ENCODE peak calls at places on chromosome 1, in eight cellular contexts. One of them, this sample, is unnamed. For H3K9me3, the result is how much of the 10 kb centered on the place peaks cover.

GRCh38 chr1:182191716-182192115 is 130.2 kb upstream of the ZNF648 start:
- DNase-seq in breast epithelium: no peak
- DNase-seq in endothelial cell of umbilical vein: no peak
- DNase-seq in stomach: no peak
- DNase-seq in vagina: no peak
- DNase-seq in HCT116: no peak
- DNase-seq in spleen: no peak
- DNase-seq in transverse colon: no peak
- DNase-seq in this sample: no peak

GRCh38 chr1:179951383-179952144 is 3.0 kb upstream of the CEP350 start:
- DNase-seq in breast epithelium: no peak
- DNase-seq in endothelial cell of umbilical vein: no peak
- DNase-seq in stomach: no peak
- DNase-seq in vagina: no peak
- DNase-seq in HCT116: no peak
- DNase-seq in spleen: no peak
- DNase-seq in transverse colon: no peak
- DNase-seq in this sample: no peak

GRCh38 chr1:54474500-54475235 is 68.5 kb upstream of the SSBP3 start:
- DNase-seq in breast epithelium: no peak
- DNase-seq in endothelial cell of umbilical vein: no peak
- DNase-seq in stomach: no peak
- DNase-seq in vagina: no peak
- DNase-seq in HCT116: no peak
- DNase-seq in spleen: no peak
- DNase-seq in transverse colon: peak
- DNase-seq in this sample: peak

GRCh38 chr1:109863699-109864062 is 47.0 kb upstream of the CSF1 start:
- DNase-seq in breast epithelium: no peak
- DNase-seq in endothelial cell of umbilical vein: no peak
- DNase-seq in stomach: no peak
- DNase-seq in vagina: no peak
- DNase-seq in HCT116: no peak
- DNase-seq in spleen: no peak
- DNase-seq in transverse colon: no peak
- DNase-seq in this sample: no peak

GRCh38 chr1:224860488-224860887 is 69.0 kb upstream of the DNAH14 start:
- DNase-seq in breast epithelium: no peak
- DNase-seq in endothelial cell of umbilical vein: no peak
- DNase-seq in stomach: no peak
- DNase-seq in vagina: no peak
- DNase-seq in HCT116: no peak
- DNase-seq in spleen: no peak
- DNase-seq in transverse colon: no peak
- DNase-seq in this sample: no peak

GRCh38 chr1:22330092-22330762 is 121.4 kb upstream of the ZBTB40 start:
- DNase-seq in breast epithelium: peak
- DNase-seq in endothelial cell of umbilical vein: no peak
- DNase-seq in stomach: no peak
- DNase-seq in vagina: no peak
- DNase-seq in HCT116: no peak
- DNase-seq in spleen: no peak
- DNase-seq in transverse colon: no peak
- DNase-seq in this sample: no peak

GRCh38 chr1:177620636-177621190 is 349.1 kb downstream of the SEC16B start:
- DNase-seq in breast epithelium: no peak
- DNase-seq in endothelial cell of umbilical vein: no peak
- DNase-seq in stomach: no peak
- DNase-seq in vagina: no peak
- DNase-seq in HCT116: no peak
- DNase-seq in spleen: no peak
- DNase-seq in transverse colon: no peak
- DNase-seq in this sample: no peak

GRCh38 chr1:84386716-84387479 is 11.4 kb upstream of the DNASE2B start:
- DNase-seq in breast epithelium: no peak
- DNase-seq in endothelial cell of umbilical vein: no peak
- DNase-seq in stomach: no peak
- DNase-seq in vagina: no peak
- DNase-seq in HCT116: no peak
- DNase-seq in spleen: no peak
- DNase-seq in transverse colon: no peak
- DNase-seq in this sample: no peak

GRCh38 chr1:38052750-38053415 is 6.3 kb upstream of the POU3F1 start:
- DNase-seq in breast epithelium: no peak
- DNase-seq in endothelial cell of umbilical vein: no peak
- DNase-seq in stomach: no peak
- DNase-seq in vagina: no peak
- DNase-seq in HCT116: no peak
- DNase-seq in spleen: no peak
- DNase-seq in transverse colon: no peak
- DNase-seq in this sample: no peak

GRCh38 chr1:155485222-155485621 is 77.4 kb downstream of the ASH1L start:
- DNase-seq in breast epithelium: no peak
- DNase-seq in endothelial cell of umbilical vein: no peak
- DNase-seq in stomach: no peak
- DNase-seq in vagina: no peak
- DNase-seq in HCT116: no peak
- DNase-seq in spleen: no peak
- DNase-seq in transverse colon: no peak
- DNase-seq in this sample: no peak

GRCh38 chr1:173424786-173425407 is 52.2 kb upstream of the PRDX6 start:
- DNase-seq in breast epithelium: no peak
- DNase-seq in endothelial cell of umbilical vein: no peak
- DNase-seq in stomach: no peak
- DNase-seq in vagina: no peak
- DNase-seq in HCT116: no peak
- DNase-seq in spleen: no peak
- DNase-seq in transverse colon: peak
- DNase-seq in this sample: no peak
- TF ChIP-seq POLR2AphosphoS5 in breast epithelium: no peak
- TF ChIP-seq POLR2AphosphoS5 in endothelial cell of umbilical vein: no peak
- TF ChIP-seq POLR2AphosphoS5 in stomach: no peak
- TF ChIP-seq POLR2AphosphoS5 in vagina: peak
- TF ChIP-seq POLR2AphosphoS5 in HCT116: no peak
- TF ChIP-seq POLR2AphosphoS5 in spleen: no peak
- TF ChIP-seq POLR2AphosphoS5 in transverse colon: peak
- TF ChIP-seq POLR2AphosphoS5 in this sample: no peak

GRCh38 chr1:14707774-14708450 is 109.4 kb downstream of the KAZN start:
- DNase-seq in breast epithelium: no peak
- DNase-seq in endothelial cell of umbilical vein: no peak
- DNase-seq in stomach: no peak
- DNase-seq in vagina: no peak
- DNase-seq in HCT116: no peak
- DNase-seq in spleen: no peak
- DNase-seq in transverse colon: no peak
- DNase-seq in this sample: no peak
- H3K9me3 ChIP-seq in breast epithelium: under half
- H3K9me3 ChIP-seq in endothelial cell of umbilical vein: under half
- H3K9me3 ChIP-seq in stomach: under half
- H3K9me3 ChIP-seq in vagina: under half
- H3K9me3 ChIP-seq in HCT116: under half
- H3K9me3 ChIP-seq in spleen: under half
- H3K9me3 ChIP-seq in transverse colon: under half
- H3K9me3 ChIP-seq in this sample: under half

GRCh38 chr1:240199758-240200655 is 108.3 kb downstream of the FMN2 start:
- DNase-seq in breast epithelium: no peak
- DNase-seq in endothelial cell of umbilical vein: no peak
- DNase-seq in stomach: no peak
- DNase-seq in vagina: no peak
- DNase-seq in HCT116: no peak
- DNase-seq in spleen: no peak
- DNase-seq in transverse colon: no peak
- DNase-seq in this sample: no peak
- H3K4me3 ChIP-seq in breast epithelium: no peak
- H3K4me3 ChIP-seq in endothelial cell of umbilical vein: no peak
- H3K4me3 ChIP-seq in stomach: no peak
- H3K4me3 ChIP-seq in vagina: no peak
- H3K4me3 ChIP-seq in HCT116: no peak
- H3K4me3 ChIP-seq in spleen: no peak
- H3K4me3 ChIP-seq in transverse colon: no peak
- H3K4me3 ChIP-seq in this sample: no peak

GRCh38 chr1:245986404-245987221 is 520.5 kb downstream of the SMYD3 start:
- DNase-seq in breast epithelium: no peak
- DNase-seq in endothelial cell of umbilical vein: peak
- DNase-seq in stomach: no peak
- DNase-seq in vagina: no peak
- DNase-seq in HCT116: peak
- DNase-seq in spleen: no peak
- DNase-seq in transverse colon: peak
- DNase-seq in this sample: no peak
- TF ChIP-seq POLR2AphosphoS5 in breast epithelium: no peak
- TF ChIP-seq POLR2AphosphoS5 in endothelial cell of umbilical vein: no peak
- TF ChIP-seq POLR2AphosphoS5 in stomach: no peak
- TF ChIP-seq POLR2AphosphoS5 in vagina: peak
- TF ChIP-seq POLR2AphosphoS5 in HCT116: no peak
- TF ChIP-seq POLR2AphosphoS5 in spleen: no peak
- TF ChIP-seq POLR2AphosphoS5 in transverse colon: no peak
- TF ChIP-seq POLR2AphosphoS5 in this sample: no peak

GRCh38 chr1:236063551-236063918 is 1.4 kb downstream of the NID1 start:
- DNase-seq in breast epithelium: no peak
- DNase-seq in endothelial cell of umbilical vein: no peak
- DNase-seq in stomach: no peak
- DNase-seq in vagina: no peak
- DNase-seq in HCT116: no peak
- DNase-seq in spleen: no peak
- DNase-seq in transverse colon: no peak
- DNase-seq in this sample: no peak
- H3K9me3 ChIP-seq in breast epithelium: under half
- H3K9me3 ChIP-seq in endothelial cell of umbilical vein: under half
- H3K9me3 ChIP-seq in stomach: under half
- H3K9me3 ChIP-seq in vagina: under half
- H3K9me3 ChIP-seq in HCT116: under half
- H3K9me3 ChIP-seq in spleen: under half
- H3K9me3 ChIP-seq in transverse colon: under half
- H3K9me3 ChIP-seq in this sample: under half

GRCh38 chr1:20588634-20589225 is at the start of gene CDA:
- DNase-seq in breast epithelium: no peak
- DNase-seq in endothelial cell of umbilical vein: no peak
- DNase-seq in stomach: no peak
- DNase-seq in vagina: no peak
- DNase-seq in HCT116: peak
- DNase-seq in spleen: peak
- DNase-seq in transverse colon: peak
- DNase-seq in this sample: peak
- H3K4me3 ChIP-seq in breast epithelium: peak
- H3K4me3 ChIP-seq in endothelial cell of umbilical vein: no peak
- H3K4me3 ChIP-seq in stomach: peak
- H3K4me3 ChIP-seq in vagina: peak
- H3K4me3 ChIP-seq in HCT116: peak
- H3K4me3 ChIP-seq in spleen: peak
- H3K4me3 ChIP-seq in transverse colon: peak
- H3K4me3 ChIP-seq in this sample: no peak

DNA sequence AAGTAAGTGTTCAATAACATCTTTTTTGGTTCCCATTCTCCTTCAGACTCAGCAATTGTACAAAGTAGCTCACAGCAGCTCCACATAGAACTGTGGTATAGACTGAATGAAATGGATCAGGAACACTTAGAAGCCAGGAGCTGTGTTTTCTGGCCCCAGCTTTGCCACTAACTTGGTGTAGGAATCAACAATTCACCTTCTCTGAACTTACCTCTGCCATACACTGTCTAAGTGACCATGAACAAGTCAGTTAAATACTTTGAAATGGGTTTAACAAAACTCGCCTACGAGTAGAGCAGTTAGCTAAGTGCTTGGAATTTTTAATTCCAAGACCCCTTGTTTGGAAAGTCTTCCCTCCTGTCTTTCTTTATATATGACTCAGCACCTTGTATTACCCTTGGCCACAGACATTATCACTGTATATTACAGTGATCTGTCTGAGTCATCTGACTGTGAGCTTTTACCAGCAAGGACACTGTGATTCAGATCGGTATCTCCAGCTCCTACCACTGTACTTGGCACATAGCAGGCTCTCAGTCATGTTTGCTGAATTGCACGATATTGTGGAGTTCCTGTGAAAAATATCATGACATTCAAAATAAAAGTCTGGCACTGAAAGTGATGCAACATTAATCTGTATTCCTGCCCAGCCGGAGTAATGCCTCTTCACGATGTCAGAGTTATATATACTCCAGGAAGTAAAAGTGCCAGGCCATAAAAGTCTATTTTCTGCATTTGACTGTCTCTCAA is 101.7 kb upstream of the BEND5 start:
- DNase-seq in breast epithelium: no peak
- DNase-seq in endothelial cell of umbilical vein: peak
- DNase-seq in stomach: no peak
- DNase-seq in vagina: no peak
- DNase-seq in HCT116: no peak
- DNase-seq in spleen: no peak
- DNase-seq in transverse colon: no peak
- DNase-seq in this sample: no peak
- TF ChIP-seq POLR2AphosphoS5 in breast epithelium: no peak
- TF ChIP-seq POLR2AphosphoS5 in endothelial cell of umbilical vein: no peak
- TF ChIP-seq POLR2AphosphoS5 in stomach: no peak
- TF ChIP-seq POLR2AphosphoS5 in vagina: no peak
- TF ChIP-seq POLR2AphosphoS5 in HCT116: no peak
- TF ChIP-seq POLR2AphosphoS5 in spleen: no peak
- TF ChIP-seq POLR2AphosphoS5 in transverse colon: no peak
- TF ChIP-seq POLR2AphosphoS5 in this sample: no peak